ENCODE peak calls at places on chromosomes 7 and 10, in four cellular contexts. T is K562, H is GM12878, E is HepG2. I is an unnamed sample.
A peak's percentile ranks its signal among the peaks of the same experiment; 100 is the strongest.

GRCh38 chr10:948347-948746 is 16.8 kb upstream of the LARP4B start:
- DNase-seq in E (no peak), H (no peak), T (no peak), I (no peak)

GRCh38 chr7:44348300-44348699 is 22.9 kb upstream of the CAMK2B start:
- DNase-seq in H (no peak), E (peak; percentile 51), T (no peak), I (peak; percentile 47)

GRCh38 chr10:77837248-77837924 is 89.2 kb downstream of the DLG5 start:
- DNase-seq in T (peak; percentile 62), E (no peak), H (peak; percentile 68), I (peak; percentile 47)

GRCh38 chr10:3125527-3126170 is 46.9 kb downstream of the PITRM1 start:
- DNase-seq in E (no peak), H (no peak), T (no peak), I (no peak)

GRCh38 chr10:120963587-120964220 is 112.5 kb downstream of the WDR11 start:
- DNase-seq in H (no peak), E (no peak), T (no peak), I (no peak)

GRCh38 chr10:97882142-97883091 is 32.8 kb downstream of the GOLGA7B start:
- DNase-seq in E (no peak), H (no peak), T (no peak), I (peak; percentile 93)

GRCh38 chr10:130741901-130742625 is 569.5 kb downstream of the TCERG1L start:
- DNase-seq in T (no peak), E (no peak), H (no peak), I (no peak)

GRCh38 chr10:101297901-101298451 is 56.0 kb upstream of the BTRC start:
- DNase-seq in T (peak; percentile 68), E (no peak), H (no peak), I (peak; percentile 82)

GRCh38 chr7:131653418-131654248 is 97.2 kb upstream of the PODXL start:
- DNase-seq in T (no peak), H (no peak), E (no peak), I (peak; percentile 47)

GRCh38 chr10:59375990-59376389 is 13.6 kb upstream of the FAM13C start:
- DNase-seq in T (no peak), H (no peak), E (no peak), I (no peak)

GRCh38 chr10:72173635-72174296 is 42.0 kb upstream of the ANAPC16 start:
- DNase-seq in T (no peak), E (peak; percentile 42), H (peak; percentile 86), I (peak; percentile 89)

GRCh38 chr10:94591461-94592205 is 46.0 kb downstream of the HELLS start:
- DNase-seq in E (no peak), H (peak; percentile 26), T (no peak), I (no peak)

GRCh38 chr10:17126327-17126726 is 3.3 kb downstream of the CUBN start:
- DNase-seq in T (no peak), H (no peak), E (no peak), I (no peak)

GRCh38 chr10:76251773-76252617 is 820.6 kb downstream of the LRMDA start:
- DNase-seq in T (no peak), H (no peak), E (no peak), I (no peak)

GRCh38 chr7:119270045-119270464 is 1002.9 kb upstream of the KCND2 start:
- DNase-seq in H (no peak), T (peak; percentile 42), E (peak; percentile 66), I (peak; percentile 3)

GRCh38 chr10:103983367-103983911 is 16.5 kb downstream of the SLK start:
- DNase-seq in H (peak; percentile 40), E (no peak), T (no peak), I (no peak)

GRCh38 chr7:2212906-2213305 is 19.8 kb downstream of the MAD1L1 start:
- DNase-seq in T (no peak), H (no peak), E (no peak), I (no peak)

GRCh38 chr7:77455334-77455733 is 39.2 kb upstream of the GSAP start:
- DNase-seq in H (no peak), E (peak; percentile 60), T (no peak), I (peak; percentile 82)

GRCh38 chr7:41148521-41148951 is 554.4 kb downstream of the INHBA start:
- DNase-seq in H (no peak), E (no peak), T (no peak), I (no peak)

GRCh38 chr10:110706690-110707098 is 62.6 kb downstream of the RBM20 start:
- DNase-seq in T (no peak), H (no peak), E (no peak), I (no peak)

GRCh38 chr10:64733980-64734379 is 1212.8 kb downstream of the REEP3 start:
- DNase-seq in E (peak; percentile 32), H (no peak), T (no peak), I (peak; percentile 6)

GRCh38 chr7:48025630-48026029 is 3.3 kb downstream of the SUN3 start:
- DNase-seq in H (no peak), T (no peak), E (peak; percentile 8), I (peak; percentile 18)

GRCh38 chr7:13321321-13321720 is 633.9 kb downstream of the ARL4A start:
- DNase-seq in T (no peak), H (no peak), E (no peak), I (no peak)

GRCh38 chr10:60566027-60566575 is 176.4 kb upstream of the ANK3 start:
- DNase-seq in E (no peak), T (no peak), H (no peak), I (no peak)

GRCh38 chr7:71430246-71430645 is 298.3 kb downstream of the GALNT17 start:
- DNase-seq in H (no peak), T (no peak), E (no peak), I (no peak)

GRCh38 chr10:49227406-49227805 is 39.2 kb upstream of the TMEM273 start:
- DNase-seq in H (no peak), E (no peak), T (no peak), I (no peak)

GRCh38 chr10:3777876-3778707 is 6.9 kb downstream of the KLF6 start:
- DNase-seq in T (no peak), H (no peak), E (no peak), I (no peak)

DNA sequence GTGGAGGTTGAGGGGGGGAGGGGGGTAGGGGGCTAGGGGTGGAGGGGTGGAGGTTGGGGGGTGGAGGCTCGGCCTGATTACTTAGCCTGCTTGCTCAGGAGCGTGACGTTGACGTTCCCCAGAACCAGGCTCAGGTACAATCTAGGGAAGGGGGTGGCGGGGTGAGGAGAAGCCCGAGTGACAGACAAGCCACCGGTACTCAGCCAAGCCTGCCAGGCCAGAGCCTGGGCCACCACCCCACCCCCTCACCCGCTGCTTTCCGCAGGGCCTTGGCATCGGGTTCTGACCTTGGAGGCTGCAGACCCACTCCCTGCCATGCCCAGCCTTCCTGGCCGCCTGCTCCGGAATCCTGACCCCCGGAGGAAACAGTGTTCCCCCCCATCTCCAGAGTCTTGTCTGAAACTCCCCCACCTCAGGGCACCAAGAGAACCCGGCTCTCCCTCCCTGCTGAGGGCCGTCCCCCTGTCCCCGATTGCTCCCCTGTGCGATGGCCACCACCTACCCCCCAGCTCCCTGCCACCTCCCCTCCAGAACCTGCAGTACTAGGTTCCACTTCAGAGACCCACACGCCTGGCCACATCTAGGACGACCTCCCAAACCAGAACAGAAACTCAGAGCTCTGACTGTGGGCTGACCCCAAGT is 5.2 kb downstream of the TMEM120A start:
- DNase-seq in E (no peak), H (no peak), T (no peak), I (no peak)
- H3K27ac ChIP-seq in E (no peak overlapping the region), H (no peak overlapping the region), T (no peak overlapping the region), I (peak overlapping the region; percentile 78)

GRCh38 chr7:16652888-16653287 is 6.9 kb downstream of the BZW2 start:
- DNase-seq in T (no peak), E (no peak), H (no peak), I (no peak)
- TF ChIP-seq CHD4 in T (no peak), E (no peak), H (no peak), I (no peak)

GRCh38 chr10:21627331-21627730 is 93.3 kb downstream of the MLLT10 start:
- DNase-seq in T (no peak), H (no peak), E (no peak), I (no peak)
- H3K27ac ChIP-seq in T (no peak overlapping the region), H (no peak overlapping the region), E (no peak overlapping the region), I (no peak overlapping the region)

GRCh38 chr7:103932389-103932788 is 57.1 kb downstream of the RELN start:
- DNase-seq in E (no peak), H (no peak), T (peak; percentile 48), I (no peak)
- TF ChIP-seq CHD4 in E (no peak), H (no peak), T (no peak), I (no peak)